ENCODE peak calls at places on chromosomes 12 and 14, in eight cellular contexts. L is BJ, U is fibroblast of lung, D is GM12865, E is lower leg skin, I is ovary, H is breast epithelium, B is right atrium auricular region. P is an unnamed sample.
A peak's percentile ranks its signal among the peaks of the same experiment; 100 is the strongest.

GRCh38 chr12:63151898-63152700 is 1.1 kb upstream of the AVPR1A start:
- DNase-seq in I (no peak), U (peak; percentile 38), B (no peak), E (peak; percentile 29), D (peak; percentile 49), L (no peak), H (no peak), P (peak; percentile 40)

GRCh38 chr12:17352164-17352563 is 737.8 kb downstream of the RERGL start:
- DNase-seq in B (no peak), U (no peak), E (no peak), L (no peak), D (no peak), H (no peak), I (no peak), P (no peak)

GRCh38 chr14:39229222-39229543 is 4.5 kb upstream of the MIA2 start:
- DNase-seq in I (no peak), H (no peak), U (peak; percentile 11), B (no peak), E (no peak), D (peak; percentile 67), L (no peak), P (no peak)

GRCh38 chr14:58549358-58549757 is 88.4 kb upstream of the DACT1 start:
- DNase-seq in D (no peak), E (no peak), U (no peak), I (no peak), B (no peak), L (no peak), H (no peak), P (no peak)

GRCh38 chr12:41573445-41573844 is 385.3 kb downstream of the PDZRN4 start:
- DNase-seq in L (no peak), E (no peak), B (no peak), H (no peak), U (no peak), I (no peak), D (no peak), P (no peak)

GRCh38 chr14:105138551-105139111 is 29.9 kb downstream of the JAG2 start:
- DNase-seq in D (no peak), L (no peak), I (no peak), H (no peak), U (no peak), B (no peak), E (no peak), P (no peak)

GRCh38 chr14:22919601-22919921 is 612 bp upstream of the RBM23 start:
- DNase-seq in E (no peak), B (no peak), U (no peak), I (no peak), L (no peak), H (no peak), D (no peak), P (no peak)

GRCh38 chr14:60724080-60724618 is at the start of gene SIX4:
- DNase-seq in D (peak; percentile 62), E (peak; percentile 30), B (peak; percentile 69), U (peak; percentile 86), L (peak; percentile 37), H (peak; percentile 67), I (peak; percentile 70), P (peak; percentile 78)

GRCh38 chr12:130952545-130952954 is 1.2 kb upstream of the ADGRD1 start:
- DNase-seq in B (no peak), D (no peak), H (no peak), U (no peak), L (no peak), I (no peak), E (no peak), P (no peak)

GRCh38 chr12:130952106-130952505 is 1.6 kb upstream of the ADGRD1 start:
- DNase-seq in L (no peak), B (no peak), U (no peak), D (no peak), I (no peak), E (no peak), H (no peak), P (no peak)

GRCh38 chr12:130954544-130954831 is 781 bp downstream of the ADGRD1 start:
- DNase-seq in B (no peak), L (no peak), D (no peak), H (no peak), E (no peak), U (no peak), I (no peak), P (no peak)

GRCh38 chr12:130955238-130955816 is 1.6 kb downstream of the ADGRD1 start:
- DNase-seq in U (no peak), I (no peak), E (no peak), L (no peak), H (no peak), D (no peak), B (peak; percentile 81), P (no peak)

DNA sequence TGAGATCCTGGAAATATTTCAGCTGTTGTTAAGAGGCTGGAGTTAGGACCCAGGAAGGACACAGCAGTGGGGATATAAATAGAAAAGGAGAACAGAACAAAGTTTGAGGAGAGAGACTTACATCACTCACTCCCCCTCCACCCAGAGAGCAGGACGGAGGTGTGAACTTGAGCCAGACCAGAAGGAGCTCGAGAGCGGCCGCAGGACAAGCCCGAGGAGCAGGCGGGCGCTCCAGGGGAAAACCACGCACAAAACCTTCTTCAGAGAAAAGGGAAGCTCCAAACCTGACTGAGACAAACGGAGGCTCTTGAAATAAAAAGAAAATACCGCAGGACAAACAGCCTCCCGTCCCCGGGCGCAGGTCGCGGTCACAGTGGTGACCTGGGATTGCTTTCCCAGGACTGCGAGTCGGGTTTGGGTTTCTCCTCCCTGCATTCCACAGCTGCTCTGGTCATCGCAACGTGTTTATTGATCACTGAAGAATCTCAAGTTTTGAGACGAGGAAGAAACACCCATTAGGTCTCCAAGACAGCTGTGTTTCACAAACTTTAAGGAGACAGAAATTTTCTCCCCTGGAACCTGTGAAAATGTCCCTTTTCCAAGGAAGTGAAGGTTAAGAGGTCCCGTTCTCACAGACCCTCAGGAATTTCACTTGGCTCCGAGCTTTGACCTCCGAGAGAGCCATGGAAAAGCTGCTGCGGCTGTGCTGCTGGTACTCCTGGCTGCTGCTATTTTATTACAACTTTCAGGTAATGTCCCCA is at the start of gene ADGRD1:
- DNase-seq in U (no peak), H (no peak), B (peak; percentile 88), L (no peak), E (peak; percentile 66), D (peak; percentile 18), I (peak; percentile 80), P (peak; percentile 48)
- H3K4me3 ChIP-seq in U (peak within 1 kb of the TSS; percentile 56), H (peak within 1 kb of the TSS; percentile 41), B (peak within 1 kb of the TSS; percentile 62), L (peak within 1 kb of the TSS; percentile 63), E (peak within 1 kb of the TSS; percentile 0), D (peak within 1 kb of the TSS; percentile 0), I (peak within 1 kb of the TSS; percentile 53), P (no peak within 1 kb of the TSS)

DNA sequence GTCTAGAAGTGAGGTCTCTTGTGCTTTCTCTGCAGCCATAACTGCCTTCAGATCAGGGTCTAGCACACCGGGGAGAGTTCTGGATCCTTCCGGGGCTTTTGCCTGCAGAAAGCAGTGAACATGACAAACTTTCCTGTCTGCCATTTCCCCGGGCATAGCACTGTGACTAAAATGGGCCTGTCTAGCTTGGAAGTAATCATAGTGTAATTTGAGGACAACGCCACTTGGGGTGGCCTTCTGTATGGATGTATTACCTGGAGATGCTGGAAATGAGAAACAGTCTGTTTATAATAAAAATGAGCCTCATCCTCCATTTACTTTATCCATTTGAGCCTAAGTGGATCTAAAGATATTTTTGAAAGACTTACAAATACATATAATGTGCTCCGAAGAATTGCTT is 453.7 kb downstream of the VRK1 start:
- DNase-seq in B (no peak), I (no peak), L (no peak), U (no peak), D (peak; percentile 14), E (no peak), H (no peak), P (no peak)
- TF ChIP-seq CTCF in B (no peak), I (no peak), L (no peak), U (no peak), D (peak; percentile 7), E (no peak), H (no peak), P (no peak)

GRCh38 chr14:76257842-76258397 is 106.2 kb downstream of the GPATCH2L start:
- DNase-seq in D (no peak), U (no peak), B (no peak), E (no peak), H (no peak), L (no peak), I (no peak), P (no peak)
- H3K4me3 ChIP-seq in D (no peak overlapping the region), U (no peak overlapping the region), B (no peak overlapping the region), E (no peak overlapping the region), H (no peak overlapping the region), L (no peak overlapping the region), I (no peak overlapping the region), P (no peak overlapping the region)

DNA sequence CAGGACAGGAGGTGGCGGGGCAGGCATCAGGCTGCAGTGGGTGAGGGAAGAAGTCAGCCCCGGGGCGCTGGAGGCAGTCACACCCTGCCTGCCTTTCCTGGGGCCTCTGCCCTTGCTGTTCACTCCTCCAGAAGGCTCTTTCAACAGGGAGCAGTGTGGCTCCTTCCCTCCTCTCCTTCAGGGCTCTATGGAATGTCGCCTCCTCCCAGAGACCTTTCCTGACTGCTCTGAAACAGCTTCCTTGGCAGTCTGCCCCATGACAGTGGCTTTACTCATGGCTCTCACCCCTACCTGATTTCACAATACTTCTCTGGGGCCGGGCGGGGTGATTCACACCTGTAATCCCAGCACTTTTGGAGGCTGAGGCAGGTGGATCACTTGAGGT is 7.1 kb downstream of the RHOF start:
- DNase-seq in U (peak; percentile 89), H (peak; percentile 84), D (no peak), L (no peak), I (peak; percentile 45), B (no peak), E (peak; percentile 75), P (peak; percentile 89)
- TF ChIP-seq CTCF in U (no peak), H (no peak), D (no peak), L (peak; percentile 6), I (no peak), B (no peak), E (no peak), P (no peak)

GRCh38 chr14:32932302-32932920 is 6.3 kb upstream of the NPAS3 start:
- DNase-seq in D (no peak), H (no peak), U (no peak), I (no peak), E (no peak), B (no peak), L (no peak), P (no peak)
- H3K4me3 ChIP-seq in D (no peak overlapping the region), H (peak overlapping the region; percentile 57), U (no peak overlapping the region), I (peak overlapping the region; percentile 33), E (no peak overlapping the region), B (peak overlapping the region; percentile 54), L (no peak overlapping the region), P (no peak overlapping the region)

DNA sequence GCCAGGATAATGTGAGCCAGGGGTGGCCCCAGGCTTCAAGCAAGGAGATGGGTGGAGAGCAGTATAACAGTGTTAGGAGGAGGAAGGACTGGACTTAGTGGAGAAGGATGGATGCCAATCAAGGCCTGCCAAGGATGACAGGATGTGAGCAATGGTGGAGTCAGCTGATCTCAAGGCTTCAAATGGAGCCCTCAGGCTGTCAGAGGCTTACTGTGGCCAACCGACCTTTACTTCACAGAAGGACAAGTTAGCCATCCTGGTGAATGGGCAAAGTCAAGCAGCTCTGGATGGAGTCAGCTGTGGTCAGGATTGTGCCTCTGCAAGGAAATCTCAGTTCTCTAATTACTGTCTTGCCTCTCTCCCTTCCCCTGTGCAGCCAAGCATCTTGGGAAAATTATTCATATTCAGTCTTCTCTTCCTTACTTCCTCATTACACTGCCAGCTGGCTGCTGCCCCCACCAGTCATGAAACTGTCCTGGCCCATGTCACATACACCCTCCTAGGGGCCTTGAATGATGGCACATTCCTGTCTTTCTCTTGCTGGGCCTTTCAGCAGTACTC is 7.6 kb upstream of the STAT6 start:
- DNase-seq in I (no peak), L (no peak), U (no peak), B (no peak), H (no peak), E (no peak), D (peak; percentile 24), P (no peak)
- TF ChIP-seq CTCF in I (no peak), L (no peak), U (no peak), B (no peak), H (no peak), E (no peak), D (no peak), P (no peak)